ENCODE peak calls at places on chromosome 17, in four cellular contexts. W is IMR-90, M is WTC11, F is SK-N-SH. Y is an unnamed sample.

GRCh38 chr17:77327566-77328463 is 187.0 kb downstream of the SEC14L1 start:
- DNase-seq in M (peak; percentile 10), W (no peak), F (peak; percentile 28), Y (no peak)

GRCh38 chr17:1744551-1745512 is 2.2 kb downstream of the SERPINF2 start:
- DNase-seq in M (no peak), W (no peak), F (peak; percentile 38), Y (no peak)

GRCh38 chr17:73293480-73293911 is 18.3 kb downstream of the CDC42EP4 start:
- DNase-seq in W (peak; percentile 91), F (peak; percentile 22), M (no peak), Y (no peak)

GRCh38 chr17:48491527-48492273 is 39.1 kb downstream of the HOXB1 start:
- DNase-seq in M (no peak), W (peak; percentile 48), F (no peak), Y (no peak)

GRCh38 chr17:82330322-82331239 is 3.0 kb downstream of the SECTM1 start:
- DNase-seq in M (no peak), W (peak; percentile 67), F (peak; percentile 99), Y (no peak)

GRCh38 chr17:78766743-78767294 is 15.3 kb downstream of the CYTH1 start:
- DNase-seq in W (no peak), M (no peak), F (no peak), Y (no peak)

GRCh38 chr17:11094377-11094776 is 146.6 kb upstream of the SHISA6 start:
- DNase-seq in W (no peak), M (no peak), F (no peak), Y (no peak)

GRCh38 chr17:2043785-2044184 is 2.0 kb downstream of the OVCA2 start:
- DNase-seq in F (no peak), W (peak; percentile 80), M (no peak), Y (peak; percentile 52)

GRCh38 chr17:28760987-28761562 is 17.3 kb downstream of the TRAF4 start:
- DNase-seq in M (peak; percentile 65), F (no peak), W (peak; percentile 66), Y (no peak)

GRCh38 chr17:83055911-83056582 is 23.4 kb upstream of the METRNL start:
- DNase-seq in M (no peak), F (no peak), W (peak; percentile 92), Y (peak; percentile 41)

GRCh38 chr17:55887531-55887930 is 136.7 kb downstream of the PCTP start:
- DNase-seq in M (no peak), F (no peak), W (no peak), Y (no peak)
- TF ChIP-seq USF2 in M (no peak), F (no peak), W (no peak), Y (no peak)

GRCh38 chr17:4504188-4504587 is 5.5 kb downstream of the SPNS2 start:
- DNase-seq in M (no peak), F (no peak), W (no peak), Y (no peak)
- TF ChIP-seq USF2 in M (no peak), F (no peak), W (no peak), Y (no peak)

GRCh38 chr17:75006653-75007052 is 5.8 kb upstream of the MRPL58 start:
- DNase-seq in W (no peak), M (no peak), F (no peak), Y (peak; percentile 38)

GRCh38 chr17:75010683-75011406 is 1.6 kb upstream of the MRPL58 start:
- DNase-seq in M (peak; percentile 34), F (peak; percentile 91), W (peak; percentile 55), Y (peak; percentile 64)

GRCh38 chr17:75008373-75008772 is 4.1 kb upstream of the MRPL58 start:
- DNase-seq in W (no peak), M (no peak), F (no peak), Y (no peak)

GRCh38 chr17:75011788-75012319 is 616 bp upstream of the MRPL58 start:
- DNase-seq in W (peak; percentile 59), F (peak; percentile 77), M (no peak), Y (no peak)

GRCh38 chr17:75009139-75009724 is 3.2 kb upstream of the MRPL58 start:
- DNase-seq in M (no peak), W (no peak), F (no peak), Y (no peak)
- TF ChIP-seq USF2 in M (no peak), W (no peak), F (no peak), Y (no peak)

GRCh38 chr17:27299384-27300049 is 5.6 kb downstream of the WSB1 start:
- DNase-seq in M (no peak), F (no peak), W (no peak), Y (no peak)

GRCh38 chr17:27293898-27294688 is at the start of gene WSB1:
- DNase-seq in W (peak; percentile 89), M (peak; percentile 93), F (peak; percentile 99), Y (peak; percentile 92)

GRCh38 chr17:27294689-27295630 is 1.0 kb downstream of the WSB1 start:
- DNase-seq in M (no peak), W (peak; percentile 83), F (peak; percentile 48), Y (peak; percentile 77)

GRCh38 chr17:27295945-27296344 is 2.0 kb downstream of the WSB1 start:
- DNase-seq in M (no peak), W (no peak), F (no peak), Y (no peak)

GRCh38 chr17:27296427-27296979 is 2.6 kb downstream of the WSB1 start:
- DNase-seq in F (no peak), W (peak; percentile 85), M (no peak), Y (peak; percentile 28)
- TF ChIP-seq USF2 in F (no peak), W (no peak), M (no peak), Y (no peak)

Y was measured in A549.